ENCODE peak calls at places on chromosomes 12 and 14, in six cellular contexts. K is HepG2, Z is ovary, I is body of pancreas, F is A549, O is heart left ventricle. L is an unnamed sample. For H3K4me1, the result is how much of the 10 kb centered on the place peaks cover.

GRCh38 chr12:6828671-6829531 is 694 bp downstream of the P3H3 start:
- DNase-seq in K (no peak), Z (peak), I (peak), F (no peak), O (no peak), L (peak)

GRCh38 chr14:76778546-76779215 is 17.4 kb downstream of the VASH1 start:
- DNase-seq in K (no peak), Z (no peak), I (no peak), F (no peak), O (no peak), L (peak)

GRCh38 chr14:32662234-32662633 is 276.4 kb upstream of the NPAS3 start:
- DNase-seq in K (no peak), Z (no peak), I (no peak), F (no peak), O (no peak), L (no peak)

GRCh38 chr12:57464569-57464968 is 5.0 kb downstream of the GLI1 start:
- DNase-seq in K (no peak), Z (no peak), I (no peak), F (no peak), O (no peak), L (no peak)

GRCh38 chr12:90991952-90992465 is 12.8 kb downstream of the EPYC start:
- DNase-seq in K (no peak), Z (no peak), I (no peak), F (no peak), O (no peak), L (no peak)

GRCh38 chr12:113940357-113940756 is 25.8 kb downstream of the RBM19 start:
- DNase-seq in K (no peak), Z (no peak), I (no peak), F (no peak), O (no peak), L (no peak)

GRCh38 chr12:131850856-131851559 is 22.8 kb downstream of the MMP17 start:
- DNase-seq in K (no peak), Z (no peak), I (peak), F (peak), O (no peak), L (peak)

GRCh38 chr12:99824900-99825562 is 159.7 kb downstream of the ANKS1B start:
- DNase-seq in K (no peak), Z (no peak), I (no peak), F (no peak), O (no peak), L (no peak)

GRCh38 chr12:3132636-3133409 is 55.6 kb downstream of the TSPAN9 start:
- DNase-seq in K (no peak), Z (no peak), I (peak), F (no peak), O (peak), L (no peak)

GRCh38 chr12:19761465-19761864 is 322.2 kb downstream of the AEBP2 start:
- DNase-seq in K (no peak), Z (no peak), I (no peak), F (no peak), O (no peak), L (no peak)

GRCh38 chr14:102320671-102321455 is 1.3 kb downstream of the ZNF839 start:
- DNase-seq in K (peak), Z (no peak), I (no peak), F (no peak), O (no peak), L (no peak)

GRCh38 chr12:62210422-62210821 is 49.8 kb upstream of the USP15 start:
- DNase-seq in K (peak), Z (no peak), I (peak), F (peak), O (no peak), L (peak)

GRCh38 chr12:121939190-121939589 is 20.8 kb downstream of the CFAP251 start:
- DNase-seq in K (no peak), Z (no peak), I (no peak), F (no peak), O (no peak), L (no peak)

GRCh38 chr12:103742349-103742784 is 98.7 kb downstream of the NT5DC3 start:
- DNase-seq in K (no peak), Z (no peak), I (peak), F (no peak), O (peak), L (peak)

DNA sequence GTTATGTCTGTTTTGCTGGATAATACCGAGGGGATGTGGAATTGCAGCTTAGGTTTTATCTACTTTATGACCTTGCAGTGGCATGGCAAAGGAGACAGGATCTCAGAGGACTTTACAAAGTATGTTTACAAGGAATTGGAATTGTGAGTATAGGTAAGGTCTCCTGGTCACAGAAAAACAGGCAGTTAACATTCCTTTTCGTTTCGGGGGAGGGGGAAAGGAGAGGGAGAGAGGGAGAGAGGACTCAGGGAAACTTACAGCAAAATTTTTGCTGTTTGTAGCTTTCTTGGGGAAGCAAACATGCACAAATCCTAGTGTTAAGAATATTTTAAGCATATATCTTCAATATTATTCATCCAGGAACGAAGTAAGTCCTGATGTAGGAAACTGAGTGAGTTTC is 590.5 kb upstream of the LRFN5 start:
- DNase-seq in K (no peak), Z (no peak), I (no peak), F (no peak), O (no peak), L (no peak)
- H3K4me1 ChIP-seq in K (under half), Z (under half), I (under half), F (under half), O (under half), L (under half)

GRCh38 chr12:94228488-94228907 is 80.1 kb downstream of the PLXNC1 start:
- DNase-seq in K (no peak), Z (no peak), I (no peak), F (no peak), O (no peak), L (no peak)

GRCh38 chr12:94231718-94232117 is 83.3 kb downstream of the PLXNC1 start:
- DNase-seq in K (no peak), Z (no peak), I (no peak), F (no peak), O (no peak), L (no peak)

GRCh38 chr12:94227066-94227465 is 78.7 kb downstream of the PLXNC1 start:
- DNase-seq in K (no peak), Z (no peak), I (no peak), F (no peak), O (no peak), L (no peak)

GRCh38 chr12:94230357-94230905 is 82.1 kb downstream of the PLXNC1 start:
- DNase-seq in K (peak), Z (no peak), I (no peak), F (no peak), O (no peak), L (no peak)

DNA sequence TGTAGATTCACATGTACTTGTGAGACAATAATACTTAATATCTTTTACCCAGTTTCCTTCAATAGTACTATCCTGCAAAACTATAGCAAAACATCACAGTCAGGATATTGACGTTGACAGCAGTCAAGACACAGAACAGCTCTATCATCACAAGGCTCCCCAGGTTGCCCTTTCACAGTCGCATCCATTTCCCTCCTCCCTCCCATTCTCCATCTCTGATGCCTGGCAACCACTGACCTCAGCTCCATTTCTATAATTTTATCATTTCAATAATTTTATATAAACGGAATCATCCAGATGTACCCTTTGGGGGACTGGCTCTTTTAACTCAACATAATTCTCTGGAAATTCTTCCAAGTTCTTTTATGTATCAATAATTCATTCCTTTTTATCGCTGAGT is 81.5 kb downstream of the PLXNC1 start:
- DNase-seq in K (no peak), Z (no peak), I (no peak), F (no peak), O (no peak), L (no peak)
- H3K27ac ChIP-seq in K (peak), Z (no peak), I (no peak), F (no peak), O (no peak), L (no peak)

DNA sequence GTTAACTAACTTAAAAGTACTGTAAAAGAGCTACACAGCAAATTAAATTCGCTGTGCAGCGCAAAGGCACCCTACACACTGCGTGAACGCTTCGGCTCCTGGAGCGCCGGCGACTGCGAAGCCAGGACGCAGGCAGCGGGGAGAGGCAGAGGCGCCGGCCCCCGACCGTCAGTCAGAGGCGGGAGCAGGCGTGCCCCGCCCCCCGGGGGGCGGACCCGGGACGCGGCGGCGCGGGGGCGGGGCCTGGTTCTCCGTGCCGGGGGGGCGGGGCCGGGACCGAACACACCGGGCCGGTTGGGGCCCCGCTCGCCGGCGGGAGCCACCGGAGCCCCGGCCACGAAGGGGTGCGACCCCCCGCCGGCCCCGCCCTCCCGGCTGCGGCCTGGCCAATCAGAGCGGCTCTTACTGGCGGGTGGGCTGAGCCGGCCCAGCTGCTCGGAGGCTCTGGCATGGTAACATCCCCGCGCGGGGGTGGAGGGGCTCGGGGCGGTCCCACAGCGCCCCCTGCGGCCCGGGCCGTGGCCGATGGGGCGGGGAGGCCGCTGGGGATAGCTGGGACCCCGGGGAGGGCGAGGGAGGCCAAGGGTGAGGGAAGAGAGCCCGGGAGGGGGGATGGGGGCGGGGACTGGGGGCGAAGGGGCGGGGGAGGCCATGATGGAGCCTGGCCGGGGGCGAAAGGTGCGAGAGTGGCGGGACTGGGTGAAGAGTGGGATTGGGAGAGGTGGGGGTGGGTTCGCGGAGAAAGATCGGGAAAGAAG is at the start of gene PRPF40B:
- DNase-seq in K (peak), Z (peak), I (peak), F (peak), O (peak), L (peak)
- TF ChIP-seq POLR2A in K (peak), Z (peak), I (peak), F (peak), O (peak), L (peak)

DNA sequence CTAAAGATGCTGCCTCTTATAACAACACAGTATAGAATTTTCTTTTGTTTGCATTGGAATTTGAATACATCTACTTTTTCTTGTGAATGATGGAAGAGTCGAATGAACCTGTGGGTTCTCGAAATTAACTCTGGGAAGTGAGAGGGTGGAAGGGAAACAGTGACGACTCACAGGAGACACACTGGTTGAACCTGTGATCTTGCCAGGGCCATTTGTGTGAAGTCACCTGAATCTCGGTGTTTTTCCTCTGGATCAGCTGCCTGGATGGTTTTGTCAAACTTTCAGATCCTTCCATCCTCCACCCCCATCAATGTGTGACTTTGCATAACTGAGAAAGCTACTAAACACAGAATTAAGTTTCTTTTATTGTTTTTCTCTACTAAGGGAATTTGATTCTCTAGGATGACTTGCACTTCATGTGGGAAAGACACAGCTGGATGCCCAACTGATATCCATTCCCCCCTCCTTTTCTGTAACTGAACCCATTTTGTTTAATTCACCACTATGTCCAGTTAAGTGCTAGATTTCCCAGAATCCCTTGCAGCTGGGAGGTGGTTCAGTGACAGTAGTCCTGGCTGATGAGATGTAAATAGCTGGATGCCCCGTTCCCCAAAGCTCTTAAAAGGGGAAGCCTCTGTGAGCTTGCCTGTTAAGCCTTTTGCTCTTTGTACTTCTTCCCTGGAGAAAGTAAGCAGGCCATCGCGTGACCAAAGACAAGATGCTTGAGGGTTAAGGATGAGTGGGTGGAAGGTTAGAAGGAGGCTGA is 6.3 kb downstream of the PPFIBP1 start:
- DNase-seq in K (no peak), Z (no peak), I (peak), F (no peak), O (no peak), L (no peak)
- H3K4me1 ChIP-seq in K (under half), Z (under half), I (under half), F (under half), O (half or more), L (under half)